ENCODE peak calls at places on chromosomes 6 and 20, in six cellular contexts. One of them, this sample, is unnamed.

GRCh38 chr6:135258970-135259369 is 77.9 kb downstream of the MYB start:
- DNase-seq in KG1: no peak
- DNase-seq in activated CD4-positive, alpha-beta T cell treated with anti-CD3 and anti-CD28 coated beads, Interleukin-2, amount 50 U/mL, for 1 hour: no peak
- DNase-seq in nucleus accumbens: no peak
- DNase-seq in thoracic aorta: no peak
- DNase-seq in Kasumi-1: no peak
- DNase-seq in this sample: peak; percentile 20

GRCh38 chr6:93678841-93679454 is 259.6 kb upstream of the EPHA7 start:
- DNase-seq in KG1: no peak
- DNase-seq in activated CD4-positive, alpha-beta T cell treated with anti-CD3 and anti-CD28 coated beads, Interleukin-2, amount 50 U/mL, for 1 hour: no peak
- DNase-seq in nucleus accumbens: no peak
- DNase-seq in thoracic aorta: no peak
- DNase-seq in Kasumi-1: no peak
- DNase-seq in this sample: no peak

GRCh38 chr6:90457867-90458259 is 129.0 kb downstream of the MAP3K7 start:
- DNase-seq in KG1: no peak
- DNase-seq in activated CD4-positive, alpha-beta T cell treated with anti-CD3 and anti-CD28 coated beads, Interleukin-2, amount 50 U/mL, for 1 hour: no peak
- DNase-seq in nucleus accumbens: no peak
- DNase-seq in thoracic aorta: no peak
- DNase-seq in Kasumi-1: no peak
- DNase-seq in this sample: no peak

GRCh38 chr6:24996145-24996836 is 60.5 kb upstream of the RIPOR2 start:
- DNase-seq in KG1: no peak
- DNase-seq in activated CD4-positive, alpha-beta T cell treated with anti-CD3 and anti-CD28 coated beads, Interleukin-2, amount 50 U/mL, for 1 hour: no peak
- DNase-seq in nucleus accumbens: no peak
- DNase-seq in thoracic aorta: no peak
- DNase-seq in Kasumi-1: peak; percentile 34
- DNase-seq in this sample: no peak

GRCh38 chr6:37373822-37374514 is 20.2 kb downstream of the RNF8 start:
- DNase-seq in KG1: no peak
- DNase-seq in activated CD4-positive, alpha-beta T cell treated with anti-CD3 and anti-CD28 coated beads, Interleukin-2, amount 50 U/mL, for 1 hour: no peak
- DNase-seq in nucleus accumbens: no peak
- DNase-seq in thoracic aorta: no peak
- DNase-seq in Kasumi-1: no peak
- DNase-seq in this sample: no peak

GRCh38 chr6:17589402-17590116 is 10.5 kb upstream of the FAM8A1 start:
- DNase-seq in KG1: no peak
- DNase-seq in activated CD4-positive, alpha-beta T cell treated with anti-CD3 and anti-CD28 coated beads, Interleukin-2, amount 50 U/mL, for 1 hour: no peak
- DNase-seq in nucleus accumbens: no peak
- DNase-seq in thoracic aorta: no peak
- DNase-seq in Kasumi-1: no peak
- DNase-seq in this sample: no peak

GRCh38 chr6:68497927-68498326 is 137.2 kb upstream of the ADGRB3 start:
- DNase-seq in KG1: no peak
- DNase-seq in activated CD4-positive, alpha-beta T cell treated with anti-CD3 and anti-CD28 coated beads, Interleukin-2, amount 50 U/mL, for 1 hour: no peak
- DNase-seq in nucleus accumbens: no peak
- DNase-seq in thoracic aorta: no peak
- DNase-seq in Kasumi-1: no peak
- DNase-seq in this sample: no peak

GRCh38 chr20:41361757-41362747 is 4.6 kb downstream of the EMILIN3 start:
- DNase-seq in KG1: no peak
- DNase-seq in activated CD4-positive, alpha-beta T cell treated with anti-CD3 and anti-CD28 coated beads, Interleukin-2, amount 50 U/mL, for 1 hour: no peak
- DNase-seq in nucleus accumbens: no peak
- DNase-seq in thoracic aorta: no peak
- DNase-seq in Kasumi-1: no peak
- DNase-seq in this sample: peak; percentile 25

GRCh38 chr6:16777794-16778193 is 16.5 kb upstream of the ATXN1 start:
- DNase-seq in KG1: no peak
- DNase-seq in activated CD4-positive, alpha-beta T cell treated with anti-CD3 and anti-CD28 coated beads, Interleukin-2, amount 50 U/mL, for 1 hour: no peak
- DNase-seq in nucleus accumbens: no peak
- DNase-seq in thoracic aorta: no peak
- DNase-seq in Kasumi-1: no peak
- DNase-seq in this sample: no peak

GRCh38 chr6:14524319-14524718 is 406.7 kb downstream of the CD83 start:
- DNase-seq in KG1: no peak
- DNase-seq in activated CD4-positive, alpha-beta T cell treated with anti-CD3 and anti-CD28 coated beads, Interleukin-2, amount 50 U/mL, for 1 hour: no peak
- DNase-seq in nucleus accumbens: no peak
- DNase-seq in thoracic aorta: no peak
- DNase-seq in Kasumi-1: no peak
- DNase-seq in this sample: no peak

GRCh38 chr6:26412954-26413353 is 10.9 kb downstream of the BTN3A1 start:
- DNase-seq in KG1: no peak
- DNase-seq in activated CD4-positive, alpha-beta T cell treated with anti-CD3 and anti-CD28 coated beads, Interleukin-2, amount 50 U/mL, for 1 hour: no peak
- DNase-seq in nucleus accumbens: no peak
- DNase-seq in thoracic aorta: no peak
- DNase-seq in Kasumi-1: no peak
- DNase-seq in this sample: no peak

GRCh38 chr20:11881453-11881852 is 36.2 kb upstream of the BTBD3 start:
- DNase-seq in KG1: no peak
- DNase-seq in activated CD4-positive, alpha-beta T cell treated with anti-CD3 and anti-CD28 coated beads, Interleukin-2, amount 50 U/mL, for 1 hour: no peak
- DNase-seq in nucleus accumbens: no peak
- DNase-seq in thoracic aorta: no peak
- DNase-seq in Kasumi-1: no peak
- DNase-seq in this sample: no peak

GRCh38 chr20:16732506-16733152 is 2.8 kb downstream of the SNRPB2 start:
- DNase-seq in KG1: no peak
- DNase-seq in activated CD4-positive, alpha-beta T cell treated with anti-CD3 and anti-CD28 coated beads, Interleukin-2, amount 50 U/mL, for 1 hour: no peak
- DNase-seq in nucleus accumbens: no peak
- DNase-seq in thoracic aorta: no peak
- DNase-seq in Kasumi-1: peak; percentile 31
- DNase-seq in this sample: no peak

GRCh38 chr6:111781055-111781708 is 92.1 kb downstream of the FYN start:
- DNase-seq in KG1: no peak
- DNase-seq in activated CD4-positive, alpha-beta T cell treated with anti-CD3 and anti-CD28 coated beads, Interleukin-2, amount 50 U/mL, for 1 hour: no peak
- DNase-seq in nucleus accumbens: no peak
- DNase-seq in thoracic aorta: no peak
- DNase-seq in Kasumi-1: no peak
- DNase-seq in this sample: no peak

GRCh38 chr6:149289966-149290365 is 27.5 kb upstream of the TAB2 start:
- DNase-seq in KG1: no peak
- DNase-seq in activated CD4-positive, alpha-beta T cell treated with anti-CD3 and anti-CD28 coated beads, Interleukin-2, amount 50 U/mL, for 1 hour: no peak
- DNase-seq in nucleus accumbens: no peak
- DNase-seq in thoracic aorta: no peak
- DNase-seq in Kasumi-1: no peak
- DNase-seq in this sample: no peak

GRCh38 chr20:62088258-62089127 is 22.8 kb upstream of the TAF4 start:
- DNase-seq in KG1: no peak
- DNase-seq in activated CD4-positive, alpha-beta T cell treated with anti-CD3 and anti-CD28 coated beads, Interleukin-2, amount 50 U/mL, for 1 hour: no peak
- DNase-seq in nucleus accumbens: no peak
- DNase-seq in thoracic aorta: no peak
- DNase-seq in Kasumi-1: no peak
- DNase-seq in this sample: no peak

GRCh38 chr6:170448745-170449144 is 104.4 kb downstream of the PSMB1 start:
- DNase-seq in KG1: no peak
- DNase-seq in activated CD4-positive, alpha-beta T cell treated with anti-CD3 and anti-CD28 coated beads, Interleukin-2, amount 50 U/mL, for 1 hour: no peak
- DNase-seq in nucleus accumbens: no peak
- DNase-seq in thoracic aorta: no peak
- DNase-seq in Kasumi-1: no peak
- DNase-seq in this sample: no peak

GRCh38 chr6:7000825-7001777 is 106.7 kb upstream of the RREB1 start:
- DNase-seq in KG1: no peak
- DNase-seq in activated CD4-positive, alpha-beta T cell treated with anti-CD3 and anti-CD28 coated beads, Interleukin-2, amount 50 U/mL, for 1 hour: no peak
- DNase-seq in nucleus accumbens: no peak
- DNase-seq in thoracic aorta: no peak
- DNase-seq in Kasumi-1: peak; percentile 21
- DNase-seq in this sample: no peak

GRCh38 chr6:1004885-1005635 is 306.8 kb upstream of the FOXQ1 start:
- DNase-seq in KG1: no peak
- DNase-seq in activated CD4-positive, alpha-beta T cell treated with anti-CD3 and anti-CD28 coated beads, Interleukin-2, amount 50 U/mL, for 1 hour: no peak
- DNase-seq in nucleus accumbens: no peak
- DNase-seq in thoracic aorta: no peak
- DNase-seq in Kasumi-1: no peak
- DNase-seq in this sample: no peak

GRCh38 chr6:136011475-136011874 is 160.0 kb downstream of the PDE7B start:
- DNase-seq in KG1: no peak
- DNase-seq in activated CD4-positive, alpha-beta T cell treated with anti-CD3 and anti-CD28 coated beads, Interleukin-2, amount 50 U/mL, for 1 hour: no peak
- DNase-seq in nucleus accumbens: no peak
- DNase-seq in thoracic aorta: no peak
- DNase-seq in Kasumi-1: no peak
- DNase-seq in this sample: no peak

GRCh38 chr6:33839399-33840063 is 35.7 kb upstream of the MLN start:
- DNase-seq in KG1: no peak
- DNase-seq in activated CD4-positive, alpha-beta T cell treated with anti-CD3 and anti-CD28 coated beads, Interleukin-2, amount 50 U/mL, for 1 hour: no peak
- DNase-seq in nucleus accumbens: no peak
- DNase-seq in thoracic aorta: no peak
- DNase-seq in Kasumi-1: peak; percentile 10
- DNase-seq in this sample: no peak

GRCh38 chr6:170130201-170130621 is 160.7 kb downstream of the DLL1 start:
- DNase-seq in KG1: no peak
- DNase-seq in activated CD4-positive, alpha-beta T cell treated with anti-CD3 and anti-CD28 coated beads, Interleukin-2, amount 50 U/mL, for 1 hour: no peak
- DNase-seq in nucleus accumbens: no peak
- DNase-seq in thoracic aorta: no peak
- DNase-seq in Kasumi-1: no peak
- DNase-seq in this sample: peak; percentile 40

GRCh38 chr6:57421503-57421902 is 104.1 kb downstream of the PRIM2 start:
- DNase-seq in KG1: no peak
- DNase-seq in activated CD4-positive, alpha-beta T cell treated with anti-CD3 and anti-CD28 coated beads, Interleukin-2, amount 50 U/mL, for 1 hour: no peak
- DNase-seq in nucleus accumbens: no peak
- DNase-seq in thoracic aorta: no peak
- DNase-seq in Kasumi-1: peak; percentile 38
- DNase-seq in this sample: no peak

GRCh38 chr20:57783956-57784837 is 74.4 kb upstream of the PMEPA1 start:
- DNase-seq in KG1: no peak
- DNase-seq in activated CD4-positive, alpha-beta T cell treated with anti-CD3 and anti-CD28 coated beads, Interleukin-2, amount 50 U/mL, for 1 hour: no peak
- DNase-seq in nucleus accumbens: no peak
- DNase-seq in thoracic aorta: no peak
- DNase-seq in Kasumi-1: no peak
- DNase-seq in this sample: no peak

GRCh38 chr20:37394543-37395410 is 48.8 kb downstream of the SRC start:
- DNase-seq in KG1: no peak
- DNase-seq in activated CD4-positive, alpha-beta T cell treated with anti-CD3 and anti-CD28 coated beads, Interleukin-2, amount 50 U/mL, for 1 hour: no peak
- DNase-seq in nucleus accumbens: no peak
- DNase-seq in thoracic aorta: no peak
- DNase-seq in Kasumi-1: no peak
- DNase-seq in this sample: no peak

GRCh38 chr6:88952065-88952704 is 11.2 kb downstream of the RNGTT start:
- DNase-seq in KG1: no peak
- DNase-seq in activated CD4-positive, alpha-beta T cell treated with anti-CD3 and anti-CD28 coated beads, Interleukin-2, amount 50 U/mL, for 1 hour: no peak
- DNase-seq in nucleus accumbens: no peak
- DNase-seq in thoracic aorta: no peak
- DNase-seq in Kasumi-1: no peak
- DNase-seq in this sample: no peak

GRCh38 chr20:31570735-31571617 is 34.1 kb upstream of the ID1 start:
- DNase-seq in KG1: no peak
- DNase-seq in activated CD4-positive, alpha-beta T cell treated with anti-CD3 and anti-CD28 coated beads, Interleukin-2, amount 50 U/mL, for 1 hour: no peak
- DNase-seq in nucleus accumbens: peak; percentile 46
- DNase-seq in thoracic aorta: no peak
- DNase-seq in Kasumi-1: no peak
- DNase-seq in this sample: peak; percentile 82

GRCh38 chr6:30508890-30509736 is 19.8 kb downstream of the HLA-E start:
- DNase-seq in KG1: peak; percentile 72
- DNase-seq in activated CD4-positive, alpha-beta T cell treated with anti-CD3 and anti-CD28 coated beads, Interleukin-2, amount 50 U/mL, for 1 hour: no peak
- DNase-seq in nucleus accumbens: no peak
- DNase-seq in thoracic aorta: no peak
- DNase-seq in Kasumi-1: peak; percentile 96
- DNase-seq in this sample: no peak

GRCh38 chr6:155033021-155033801 is 38.1 kb downstream of the TIAM2 start:
- DNase-seq in KG1: no peak
- DNase-seq in activated CD4-positive, alpha-beta T cell treated with anti-CD3 and anti-CD28 coated beads, Interleukin-2, amount 50 U/mL, for 1 hour: no peak
- DNase-seq in nucleus accumbens: no peak
- DNase-seq in thoracic aorta: no peak
- DNase-seq in Kasumi-1: no peak
- DNase-seq in this sample: no peak

GRCh38 chr6:26363882-26364825 is 844 bp upstream of the BTN3A2 start:
- DNase-seq in KG1: no peak
- DNase-seq in activated CD4-positive, alpha-beta T cell treated with anti-CD3 and anti-CD28 coated beads, Interleukin-2, amount 50 U/mL, for 1 hour: no peak
- DNase-seq in nucleus accumbens: no peak
- DNase-seq in thoracic aorta: no peak
- DNase-seq in Kasumi-1: peak; percentile 16
- DNase-seq in this sample: no peak

GRCh38 chr6:10078581-10078980 is 336.3 kb downstream of the TFAP2A start:
- DNase-seq in KG1: no peak
- DNase-seq in activated CD4-positive, alpha-beta T cell treated with anti-CD3 and anti-CD28 coated beads, Interleukin-2, amount 50 U/mL, for 1 hour: no peak
- DNase-seq in nucleus accumbens: no peak
- DNase-seq in thoracic aorta: no peak
- DNase-seq in Kasumi-1: no peak
- DNase-seq in this sample: no peak

GRCh38 chr6:92911301-92911700 is 508.1 kb downstream of the EPHA7 start:
- DNase-seq in KG1: no peak
- DNase-seq in activated CD4-positive, alpha-beta T cell treated with anti-CD3 and anti-CD28 coated beads, Interleukin-2, amount 50 U/mL, for 1 hour: no peak
- DNase-seq in nucleus accumbens: no peak
- DNase-seq in thoracic aorta: no peak
- DNase-seq in Kasumi-1: peak; percentile 35
- DNase-seq in this sample: no peak

GRCh38 chr20:43849496-43850197 is 65.0 kb upstream of the TOX2 start:
- DNase-seq in KG1: no peak
- DNase-seq in activated CD4-positive, alpha-beta T cell treated with anti-CD3 and anti-CD28 coated beads, Interleukin-2, amount 50 U/mL, for 1 hour: no peak
- DNase-seq in nucleus accumbens: no peak
- DNase-seq in thoracic aorta: no peak
- DNase-seq in Kasumi-1: no peak
- DNase-seq in this sample: no peak

GRCh38 chr6:108127826-108128225 is 38.0 kb upstream of the NR2E1 start:
- DNase-seq in KG1: no peak
- DNase-seq in activated CD4-positive, alpha-beta T cell treated with anti-CD3 and anti-CD28 coated beads, Interleukin-2, amount 50 U/mL, for 1 hour: no peak
- DNase-seq in nucleus accumbens: no peak
- DNase-seq in thoracic aorta: no peak
- DNase-seq in Kasumi-1: no peak
- DNase-seq in this sample: no peak

GRCh38 chr20:34522969-34523871 is 7.0 kb downstream of the DYNLRB1 start:
- DNase-seq in KG1: no peak
- DNase-seq in activated CD4-positive, alpha-beta T cell treated with anti-CD3 and anti-CD28 coated beads, Interleukin-2, amount 50 U/mL, for 1 hour: peak; percentile 55
- DNase-seq in nucleus accumbens: no peak
- DNase-seq in thoracic aorta: no peak
- DNase-seq in Kasumi-1: peak; percentile 71
- DNase-seq in this sample: peak; percentile 73

GRCh38 chr6:41581381-41581991 is 35.3 kb downstream of the FOXP4 start:
- DNase-seq in KG1: no peak
- DNase-seq in activated CD4-positive, alpha-beta T cell treated with anti-CD3 and anti-CD28 coated beads, Interleukin-2, amount 50 U/mL, for 1 hour: no peak
- DNase-seq in nucleus accumbens: no peak
- DNase-seq in thoracic aorta: peak; percentile 53
- DNase-seq in Kasumi-1: no peak
- DNase-seq in this sample: no peak

GRCh38 chr6:108559884-108560462 is 744 bp upstream of the FOXO3 start:
- DNase-seq in KG1: no peak
- DNase-seq in activated CD4-positive, alpha-beta T cell treated with anti-CD3 and anti-CD28 coated beads, Interleukin-2, amount 50 U/mL, for 1 hour: no peak
- DNase-seq in nucleus accumbens: peak; percentile 60
- DNase-seq in thoracic aorta: peak; percentile 43
- DNase-seq in Kasumi-1: peak; percentile 54
- DNase-seq in this sample: peak; percentile 53

GRCh38 chr6:138520463-138520862 is 21.2 kb upstream of the NHSL1 start:
- DNase-seq in KG1: no peak
- DNase-seq in activated CD4-positive, alpha-beta T cell treated with anti-CD3 and anti-CD28 coated beads, Interleukin-2, amount 50 U/mL, for 1 hour: no peak
- DNase-seq in nucleus accumbens: no peak
- DNase-seq in thoracic aorta: no peak
- DNase-seq in Kasumi-1: peak; percentile 62
- DNase-seq in this sample: no peak

GRCh38 chr6:125699591-125699990 is 49.8 kb upstream of the HEY2 start:
- DNase-seq in KG1: no peak
- DNase-seq in activated CD4-positive, alpha-beta T cell treated with anti-CD3 and anti-CD28 coated beads, Interleukin-2, amount 50 U/mL, for 1 hour: no peak
- DNase-seq in nucleus accumbens: no peak
- DNase-seq in thoracic aorta: no peak
- DNase-seq in Kasumi-1: no peak
- DNase-seq in this sample: no peak